ENCODE peak calls at places on chromosome X, in four cellular contexts. W is K562, T is GM12878, S is SK-N-SH. I is an unnamed sample.

GRCh38 chrX:46582325-46582724 is 8.8 kb downstream of the CHST7 start:
- DNase-seq in T (no peak), S (no peak), W (no peak), I (no peak)

GRCh38 chrX:128408842-128409241 is 356.6 kb upstream of the ACTRT1 start:
- DNase-seq in W (no peak), S (no peak), T (no peak), I (no peak)

GRCh38 chrX:134546187-134546586 is 86.2 kb downstream of the HPRT1 start:
- DNase-seq in T (no peak), W (no peak), S (no peak), I (no peak)

GRCh38 chrX:105765691-105766090 is 56.6 kb upstream of the NRK start:
- DNase-seq in T (no peak), W (no peak), S (no peak), I (no peak)

GRCh38 chrX:147958316-147958715 is 22.8 kb upstream of the FMR1NB start:
- DNase-seq in W (no peak), S (no peak), T (no peak), I (no peak)

GRCh38 chrX:74465424-74465823 is 44.1 kb downstream of the SLC16A2 start:
- DNase-seq in T (no peak), W (no peak), S (no peak), I (no peak)

GRCh38 chrX:133151320-133151719 is 54.4 kb upstream of the USP26 start:
- DNase-seq in S (no peak), W (no peak), T (no peak), I (no peak)

GRCh38 chrX:130082244-130083106 is 27.8 kb downstream of the ELF4 start:
- DNase-seq in T (no peak), S (no peak), W (peak; percentile 46), I (no peak)

GRCh38 chrX:45900751-45901150 is 644.5 kb downstream of the ZNF674 start:
- DNase-seq in S (no peak), W (no peak), T (no peak), I (no peak)

GRCh38 chrX:124015721-124016120 is 54.2 kb downstream of the STAG2 start:
- DNase-seq in T (no peak), S (no peak), W (no peak), I (no peak)

GRCh38 chrX:100995469-100995868 is 26.0 kb downstream of the ARL13A start:
- DNase-seq in T (no peak), W (peak; percentile 7), S (no peak), I (no peak)

GRCh38 chrX:13755254-13755653 is 20.7 kb downstream of the OFD1 start:
- DNase-seq in W (no peak), S (no peak), T (no peak), I (no peak)

GRCh38 chrX:115709039-115709438 is 148.1 kb downstream of the PLS3 start:
- DNase-seq in T (no peak), S (no peak), W (no peak), I (no peak)

GRCh38 chrX:17377047-17377692 is 2.2 kb downstream of the NHS start:
- DNase-seq in T (no peak), W (no peak), S (peak; percentile 46), I (peak; percentile 48)

GRCh38 chrX:68571292-68572256 is 72.7 kb downstream of the YIPF6 start:
- DNase-seq in W (peak; percentile 32), T (peak; percentile 39), S (no peak), I (no peak)

GRCh38 chrX:66019310-66019652 is 20.6 kb downstream of the VSIG4 start:
- DNase-seq in S (no peak), W (no peak), T (no peak), I (no peak)

DNA sequence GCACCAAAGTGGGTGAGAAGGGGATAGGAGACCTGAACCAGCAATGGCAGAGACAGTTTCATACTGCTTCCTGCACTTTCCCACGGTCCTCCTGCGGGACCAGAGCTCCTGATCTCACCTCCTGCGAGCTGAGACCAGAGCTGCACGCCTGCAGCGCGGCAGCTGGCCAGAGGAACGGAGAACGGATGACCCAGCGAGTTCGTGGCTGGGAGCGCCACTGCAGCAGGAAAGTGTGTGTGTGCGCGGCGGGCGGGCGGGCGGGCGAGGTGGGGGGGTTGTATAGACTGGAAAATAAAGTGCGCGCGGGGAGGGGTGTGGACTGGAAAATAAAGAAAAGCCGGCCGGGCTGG is 16.5 kb downstream of the MCF2 start:
- DNase-seq in T (no peak), S (peak; percentile 28), W (no peak), I (no peak)
- TF ChIP-seq NRF1 in T (no peak), S (no peak), W (no peak), I (no peak)

DNA sequence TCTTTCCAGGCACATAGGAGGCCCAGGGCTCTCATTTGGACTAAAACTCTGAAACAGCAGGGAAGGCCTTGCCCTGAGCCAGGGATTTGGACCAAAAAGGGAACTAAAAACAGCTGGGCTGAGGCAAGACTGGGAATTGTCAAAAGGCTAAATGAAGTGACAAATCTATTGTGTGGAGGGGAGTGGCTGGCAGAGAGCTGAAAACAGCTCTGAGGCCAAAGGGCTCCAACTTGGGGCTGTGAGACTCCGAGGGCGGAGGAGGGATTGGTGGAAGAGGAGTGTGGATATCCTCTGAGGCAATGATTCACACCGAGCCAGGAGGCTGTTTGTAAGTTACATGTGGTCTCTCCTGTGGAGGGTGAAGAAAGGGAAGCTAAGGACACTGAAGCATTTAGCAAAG is 63.2 kb downstream of the PHEX start:
- DNase-seq in W (no peak), T (no peak), S (no peak), I (no peak)
- TF ChIP-seq NRF1 in W (no peak), T (no peak), S (no peak), I (no peak)

GRCh38 chrX:1451676-1452496 is 823 bp downstream of the ASMTL start:
- DNase-seq in W (no peak), S (no peak), T (no peak), I (no peak)

GRCh38 chrX:1453951-1454785 is 1.5 kb upstream of the ASMTL start:
- DNase-seq in S (peak; percentile 85), T (no peak), W (peak; percentile 64), I (peak; percentile 99)

GRCh38 chrX:1451251-1451675 is 1.4 kb downstream of the ASMTL start:
- DNase-seq in T (no peak), W (no peak), S (no peak), I (no peak)

GRCh38 chrX:1453390-1453783 is 678 bp upstream of the ASMTL start:
- DNase-seq in S (no peak), W (no peak), T (no peak), I (no peak)

DNA sequence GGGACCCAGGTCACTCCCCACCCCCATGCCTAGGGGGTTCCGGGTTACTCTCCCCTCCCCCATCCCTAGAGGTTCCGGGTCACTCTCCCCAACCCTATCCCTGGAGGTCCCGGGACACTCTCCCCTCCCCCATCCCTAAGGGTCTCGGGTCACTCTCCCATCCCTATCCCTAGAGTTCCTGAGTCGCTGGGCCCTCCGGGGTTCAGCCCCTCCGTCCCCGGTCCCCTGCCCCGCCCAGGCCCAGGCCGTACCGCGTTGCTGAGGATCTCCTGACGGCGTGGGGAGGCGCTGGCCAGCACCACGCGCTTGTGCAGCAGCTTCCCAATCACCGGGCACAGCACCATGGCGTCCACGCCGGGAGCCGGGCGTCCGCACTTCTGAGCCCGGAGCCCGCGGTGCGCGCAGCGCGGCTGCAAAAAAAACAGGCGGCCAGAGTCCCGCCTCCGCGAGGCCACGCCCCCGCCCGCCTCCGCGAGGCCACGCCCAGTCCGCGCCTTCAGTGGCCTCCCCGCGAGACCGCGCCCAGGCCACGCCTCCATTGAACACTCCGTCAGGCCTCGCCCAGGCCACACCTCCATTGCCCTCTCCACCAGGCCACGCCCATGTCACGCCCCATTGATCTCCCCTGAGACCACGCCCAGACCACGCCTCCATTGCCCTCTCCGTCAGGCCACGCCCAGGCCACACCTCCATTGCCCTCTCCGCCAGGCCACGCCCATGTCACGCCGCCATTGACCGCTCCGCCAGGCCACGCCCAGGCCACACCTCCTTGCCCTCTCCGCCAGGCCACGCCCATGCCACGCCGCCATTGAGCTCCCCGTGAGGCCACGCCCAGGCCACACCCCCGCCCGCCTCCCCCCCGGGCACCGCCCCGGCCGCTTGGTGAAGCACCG is at the start of gene ASMTL:
- DNase-seq in T (peak; percentile 91), W (peak; percentile 92), S (peak; percentile 99), I (peak; percentile 100)
- TF ChIP-seq NRF1 in T (no peak), W (peak; percentile 81), S (peak; percentile 24), I (no peak)

GRCh38 chrX:72478351-72478750 is 94.3 kb downstream of the HDAC8 start:
- DNase-seq in S (no peak), W (no peak), T (no peak), I (no peak)
- TF ChIP-seq NRF1 in S (no peak), W (no peak), T (no peak), I (no peak)

I was measured in H1.